ENCODE peak calls at places on chromosomes 3 and 15, in six cellular contexts. Z, Q, J, K, H and W are unnamed samples.

GRCh38 chr15:69990566-69991391 is 106.9 kb downstream of the TLE3 start:
- DNase-seq in Z (no peak), Q (no peak), J (no peak), K (no peak), H (no peak), W (no peak)

GRCh38 chr3:142853270-142854163 is 35.4 kb downstream of the PCOLCE2 start:
- DNase-seq in Z (no peak), Q (no peak), J (no peak), K (peak; percentile 65), H (no peak), W (no peak)

GRCh38 chr15:47273817-47274216 is 443.5 kb upstream of the SEMA6D start:
- DNase-seq in Z (no peak), Q (no peak), J (no peak), K (no peak), H (no peak), W (no peak)

GRCh38 chr3:177978948-177979347 is 557.3 kb upstream of the KCNMB2 start:
- DNase-seq in Z (no peak), Q (no peak), J (no peak), K (no peak), H (no peak), W (no peak)

GRCh38 chr15:27429577-27429976 is 458.6 kb downstream of the GABRG3 start:
- DNase-seq in Z (no peak), Q (no peak), J (no peak), K (no peak), H (no peak), W (no peak)

GRCh38 chr3:71789922-71790321 is 5.0 kb upstream of the PROK2 start:
- DNase-seq in Z (no peak), Q (no peak), J (no peak), K (no peak), H (no peak), W (no peak)

GRCh38 chr3:38165722-38166387 is 518 bp downstream of the OXSR1 start:
- DNase-seq in Z (no peak), Q (peak; percentile 84), J (no peak), K (peak; percentile 75), H (no peak), W (no peak)

GRCh38 chr3:132605374-132605792 is 8.3 kb downstream of the ACKR4 start:
- DNase-seq in Z (no peak), Q (no peak), J (no peak), K (no peak), H (no peak), W (no peak)

GRCh38 chr15:65264877-65265430 is 21.7 kb downstream of the PARP16 start:
- DNase-seq in Z (no peak), Q (no peak), J (no peak), K (peak; percentile 44), H (no peak), W (no peak)

GRCh38 chr15:22810735-22811338 is 24.4 kb downstream of the NIPA1 start:
- DNase-seq in Z (no peak), Q (no peak), J (no peak), K (no peak), H (no peak), W (no peak)

GRCh38 chr3:20648921-20649381 is 462.9 kb upstream of the SGO1 start:
- DNase-seq in Z (no peak), Q (no peak), J (no peak), K (no peak), H (no peak), W (no peak)

GRCh38 chr3:29415824-29416223 is 135.0 kb downstream of the RBMS3 start:
- DNase-seq in Z (no peak), Q (no peak), J (no peak), K (no peak), H (no peak), W (no peak)

GRCh38 chr15:48898083-48898482 is 20.1 kb downstream of the EID1 start:
- DNase-seq in Z (no peak), Q (no peak), J (no peak), K (no peak), H (no peak), W (no peak)

GRCh38 chr3:30581067-30581585 is 25.3 kb upstream of the TGFBR2 start:
- DNase-seq in Z (no peak), Q (no peak), J (no peak), K (no peak), H (no peak), W (no peak)

GRCh38 chr3:28916713-28917499 is 364.0 kb upstream of the RBMS3 start:
- DNase-seq in Z (no peak), Q (peak; percentile 81), J (peak; percentile 60), K (peak; percentile 62), H (peak; percentile 32), W (no peak)

GRCh38 chr15:80020731-80021130 is 38.7 kb upstream of the ZFAND6 start:
- DNase-seq in Z (no peak), Q (no peak), J (no peak), K (no peak), H (no peak), W (no peak)

GRCh38 chr15:29449136-29449535 is 179.5 kb upstream of the NSMCE3 start:
- DNase-seq in Z (no peak), Q (peak; percentile 41), J (no peak), K (peak; percentile 30), H (no peak), W (no peak)

GRCh38 chr15:76347507-76348055 is 11.0 kb downstream of the ISL2 start:
- DNase-seq in Z (no peak), Q (no peak), J (no peak), K (peak; percentile 17), H (no peak), W (no peak)

GRCh38 chr3:76723366-76723765 is 316.5 kb upstream of the ROBO2 start:
- DNase-seq in Z (no peak), Q (no peak), J (no peak), K (no peak), H (no peak), W (no peak)

GRCh38 chr3:180189310-180189648 is 152.5 kb upstream of the PEX5L start:
- DNase-seq in Z (no peak), Q (no peak), J (no peak), K (no peak), H (no peak), W (no peak)

GRCh38 chr3:52433328-52434060 is 11.4 kb downstream of the SEMA3G start:
- DNase-seq in Z (no peak), Q (no peak), J (peak; percentile 18), K (no peak), H (no peak), W (peak; percentile 23)

GRCh38 chr3:14562441-14562840 is 22.3 kb upstream of the GRIP2 start:
- DNase-seq in Z (no peak), Q (no peak), J (no peak), K (no peak), H (no peak), W (no peak)

GRCh38 chr15:25874379-25874778 is 11.3 kb upstream of the ATP10A start:
- DNase-seq in Z (no peak), Q (no peak), J (no peak), K (no peak), H (no peak), W (no peak)

GRCh38 chr15:25871403-25871802 is 8.3 kb upstream of the ATP10A start:
- DNase-seq in Z (no peak), Q (no peak), J (no peak), K (no peak), H (no peak), W (no peak)

GRCh38 chr15:25866874-25867273 is 3.7 kb upstream of the ATP10A start:
- DNase-seq in Z (no peak), Q (no peak), J (no peak), K (no peak), H (no peak), W (no peak)

GRCh38 chr15:25869696-25870095 is 6.6 kb upstream of the ATP10A start:
- DNase-seq in Z (no peak), Q (no peak), J (no peak), K (no peak), H (no peak), W (no peak)

DNA sequence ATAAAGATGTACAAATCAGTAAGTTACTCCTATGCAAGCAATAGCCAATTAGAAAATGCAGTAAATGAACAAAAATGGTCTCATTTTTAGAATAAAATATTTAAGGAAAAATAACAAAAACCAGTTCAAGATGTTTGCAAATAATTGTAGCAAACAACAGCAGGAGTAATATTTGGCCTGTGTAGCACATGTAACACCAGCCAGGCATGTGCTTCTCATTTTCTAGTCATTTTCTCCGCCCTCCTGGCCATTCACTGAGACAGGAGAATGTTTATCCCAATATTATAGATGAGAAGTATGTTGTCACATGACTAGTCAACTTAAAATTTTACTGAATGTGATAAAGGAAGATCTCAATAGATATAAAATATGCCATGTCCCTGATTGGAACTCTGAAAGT is 7.8 kb upstream of the ATP10A start:
- DNase-seq in Z (no peak), Q (no peak), J (no peak), K (no peak), H (no peak), W (no peak)
- TF ChIP-seq CTCF in Z (no peak), Q (no peak), J (no peak), K (no peak), H (no peak), W (no peak)

GRCh38 chr3:111594205-111594604 is 941 bp downstream of the ZBED2 start:
- DNase-seq in Z (no peak), Q (no peak), J (no peak), K (no peak), H (peak; percentile 72), W (no peak)
- H3K27ac ChIP-seq in Z (no peak overlapping the region), Q (no peak overlapping the region), J (no peak overlapping the region), K (no peak overlapping the region), H (peak overlapping the region; percentile 65), W (peak overlapping the region; percentile 11)

GRCh38 chr15:46260937-46261336 is 626.1 kb downstream of the SQOR start:
- DNase-seq in Z (no peak), Q (no peak), J (no peak), K (no peak), H (no peak), W (no peak)
- TF ChIP-seq CTCF in Z (no peak), Q (no peak), J (no peak), K (no peak), H (peak; percentile 18), W (no peak)

DNA sequence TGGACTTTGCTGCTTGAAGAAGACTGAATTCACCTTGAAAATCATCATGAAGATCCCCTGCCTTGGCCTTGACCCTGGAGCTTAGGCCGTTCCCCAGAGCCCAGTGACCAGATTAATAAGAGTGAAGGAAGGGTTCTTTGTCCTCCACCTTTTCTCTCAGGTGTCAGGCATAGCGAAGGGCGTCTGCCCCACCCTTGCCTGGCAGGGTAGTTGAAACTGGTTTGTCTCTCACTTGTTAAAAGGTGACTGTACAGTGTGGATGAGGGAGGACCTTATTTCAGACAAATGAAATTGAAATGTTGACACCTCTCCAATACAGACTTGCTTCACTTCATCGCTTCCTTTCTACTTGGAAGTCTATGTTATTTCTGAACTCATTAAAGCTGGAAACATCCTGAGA is 223.7 kb upstream of the BHLHE40 start:
- DNase-seq in Z (no peak), Q (no peak), J (no peak), K (no peak), H (no peak), W (no peak)
- H3K27ac ChIP-seq in Z (no peak overlapping the region), Q (no peak overlapping the region), J (no peak overlapping the region), K (peak overlapping the region; percentile 6), H (no peak overlapping the region), W (no peak overlapping the region)

DNA sequence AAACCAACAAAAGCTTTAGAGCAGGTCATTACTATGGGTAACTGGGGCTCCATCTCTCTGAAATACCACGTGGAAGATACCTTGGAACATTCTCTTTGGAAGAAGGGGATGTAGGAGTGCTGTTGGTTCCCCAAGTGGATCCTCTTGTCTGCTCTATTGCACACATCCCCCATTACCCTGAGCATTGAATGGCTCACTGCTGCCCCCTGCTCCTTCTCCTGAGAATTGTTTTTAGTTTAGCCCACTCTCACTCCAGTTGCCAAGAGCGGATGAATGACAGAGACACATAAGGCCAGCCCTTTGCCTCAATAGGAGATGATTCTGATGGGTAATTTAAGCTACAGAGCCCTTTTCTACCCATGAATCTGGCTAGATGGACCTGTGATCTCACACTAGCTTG is 135.6 kb upstream of the SUCLG2 start:
- DNase-seq in Z (peak; percentile 50), Q (no peak), J (peak; percentile 56), K (peak; percentile 49), H (peak; percentile 10), W (no peak)
- TF ChIP-seq CTCF in Z (peak; percentile 70), Q (no peak), J (peak; percentile 67), K (peak; percentile 47), H (peak; percentile 79), W (peak; percentile 65)